ENCODE peak calls at places on chromosome 6, in ten cellular contexts. One of them, this sample, is unnamed.

GRCh38 chr6:163823577-163823976 is 409.1 kb downstream of the QKI start:
- DNase-seq in heart left ventricle: no peak
- DNase-seq in stimulated activated CD8-positive, alpha-beta memory T cell treated with anti-CD3 and anti-CD28 coated beads, Interleukin-15, amount 100 ng/mL, for 48 hours: no peak
- DNase-seq in progenitor cell of endocrine pancreas: no peak
- DNase-seq in AG09309: no peak
- DNase-seq in tibial artery: no peak
- DNase-seq in effector CD4-positive, alpha-beta T cell: no peak
- DNase-seq in retina: no peak
- DNase-seq in fibroblast of mammary gland: no peak
- DNase-seq in C1 segment of cervical spinal cord: no peak
- DNase-seq in this sample: no peak

GRCh38 chr6:45654673-45655072 is 276.9 kb upstream of the SUPT3H start:
- DNase-seq in heart left ventricle: no peak
- DNase-seq in stimulated activated CD8-positive, alpha-beta memory T cell treated with anti-CD3 and anti-CD28 coated beads, Interleukin-15, amount 100 ng/mL, for 48 hours: no peak
- DNase-seq in progenitor cell of endocrine pancreas: no peak
- DNase-seq in AG09309: no peak
- DNase-seq in tibial artery: no peak
- DNase-seq in effector CD4-positive, alpha-beta T cell: no peak
- DNase-seq in retina: no peak
- DNase-seq in fibroblast of mammary gland: peak; percentile 68
- DNase-seq in C1 segment of cervical spinal cord: no peak
- DNase-seq in this sample: no peak

GRCh38 chr6:41073968-41074691 is 1.4 kb downstream of the NFYA start:
- DNase-seq in heart left ventricle: no peak
- DNase-seq in stimulated activated CD8-positive, alpha-beta memory T cell treated with anti-CD3 and anti-CD28 coated beads, Interleukin-15, amount 100 ng/mL, for 48 hours: no peak
- DNase-seq in progenitor cell of endocrine pancreas: no peak
- DNase-seq in AG09309: no peak
- DNase-seq in tibial artery: no peak
- DNase-seq in effector CD4-positive, alpha-beta T cell: no peak
- DNase-seq in retina: no peak
- DNase-seq in fibroblast of mammary gland: peak; percentile 76
- DNase-seq in C1 segment of cervical spinal cord: no peak
- DNase-seq in this sample: no peak

GRCh38 chr6:4883298-4883697 is 107.1 kb downstream of the CDYL start:
- DNase-seq in heart left ventricle: no peak
- DNase-seq in stimulated activated CD8-positive, alpha-beta memory T cell treated with anti-CD3 and anti-CD28 coated beads, Interleukin-15, amount 100 ng/mL, for 48 hours: no peak
- DNase-seq in progenitor cell of endocrine pancreas: no peak
- DNase-seq in AG09309: no peak
- DNase-seq in tibial artery: no peak
- DNase-seq in effector CD4-positive, alpha-beta T cell: no peak
- DNase-seq in retina: no peak
- DNase-seq in fibroblast of mammary gland: no peak
- DNase-seq in C1 segment of cervical spinal cord: no peak
- DNase-seq in this sample: no peak

GRCh38 chr6:131023834-131024504 is 39.1 kb downstream of the EPB41L2 start:
- DNase-seq in heart left ventricle: no peak
- DNase-seq in stimulated activated CD8-positive, alpha-beta memory T cell treated with anti-CD3 and anti-CD28 coated beads, Interleukin-15, amount 100 ng/mL, for 48 hours: no peak
- DNase-seq in progenitor cell of endocrine pancreas: no peak
- DNase-seq in AG09309: peak; percentile 33
- DNase-seq in tibial artery: no peak
- DNase-seq in effector CD4-positive, alpha-beta T cell: no peak
- DNase-seq in retina: no peak
- DNase-seq in fibroblast of mammary gland: peak; percentile 82
- DNase-seq in C1 segment of cervical spinal cord: no peak
- DNase-seq in this sample: no peak

GRCh38 chr6:24775520-24776058 is 852 bp downstream of the GMNN start:
- DNase-seq in heart left ventricle: no peak
- DNase-seq in stimulated activated CD8-positive, alpha-beta memory T cell treated with anti-CD3 and anti-CD28 coated beads, Interleukin-15, amount 100 ng/mL, for 48 hours: peak; percentile 11
- DNase-seq in progenitor cell of endocrine pancreas: no peak
- DNase-seq in AG09309: no peak
- DNase-seq in tibial artery: no peak
- DNase-seq in effector CD4-positive, alpha-beta T cell: peak; percentile 10
- DNase-seq in retina: no peak
- DNase-seq in fibroblast of mammary gland: peak; percentile 57
- DNase-seq in C1 segment of cervical spinal cord: no peak
- DNase-seq in this sample: no peak

GRCh38 chr6:35445691-35446090 is 6.4 kb upstream of the FANCE start:
- DNase-seq in heart left ventricle: no peak
- DNase-seq in stimulated activated CD8-positive, alpha-beta memory T cell treated with anti-CD3 and anti-CD28 coated beads, Interleukin-15, amount 100 ng/mL, for 48 hours: no peak
- DNase-seq in progenitor cell of endocrine pancreas: no peak
- DNase-seq in AG09309: no peak
- DNase-seq in tibial artery: no peak
- DNase-seq in effector CD4-positive, alpha-beta T cell: no peak
- DNase-seq in retina: no peak
- DNase-seq in fibroblast of mammary gland: no peak
- DNase-seq in C1 segment of cervical spinal cord: no peak
- DNase-seq in this sample: no peak

GRCh38 chr6:78460711-78461110 is 406.6 kb upstream of the IRAK1BP1 start:
- DNase-seq in heart left ventricle: no peak
- DNase-seq in stimulated activated CD8-positive, alpha-beta memory T cell treated with anti-CD3 and anti-CD28 coated beads, Interleukin-15, amount 100 ng/mL, for 48 hours: no peak
- DNase-seq in progenitor cell of endocrine pancreas: no peak
- DNase-seq in AG09309: no peak
- DNase-seq in tibial artery: no peak
- DNase-seq in effector CD4-positive, alpha-beta T cell: no peak
- DNase-seq in retina: no peak
- DNase-seq in fibroblast of mammary gland: no peak
- DNase-seq in C1 segment of cervical spinal cord: no peak
- DNase-seq in this sample: no peak

GRCh38 chr6:43933111-43933885 is 163.3 kb downstream of the VEGFA start:
- DNase-seq in heart left ventricle: no peak
- DNase-seq in stimulated activated CD8-positive, alpha-beta memory T cell treated with anti-CD3 and anti-CD28 coated beads, Interleukin-15, amount 100 ng/mL, for 48 hours: no peak
- DNase-seq in progenitor cell of endocrine pancreas: no peak
- DNase-seq in AG09309: no peak
- DNase-seq in tibial artery: no peak
- DNase-seq in effector CD4-positive, alpha-beta T cell: no peak
- DNase-seq in retina: no peak
- DNase-seq in fibroblast of mammary gland: no peak
- DNase-seq in C1 segment of cervical spinal cord: no peak
- DNase-seq in this sample: no peak

GRCh38 chr6:44126320-44127149 is 717 bp downstream of the MRPL14 start:
- DNase-seq in heart left ventricle: peak; percentile 61
- DNase-seq in stimulated activated CD8-positive, alpha-beta memory T cell treated with anti-CD3 and anti-CD28 coated beads, Interleukin-15, amount 100 ng/mL, for 48 hours: peak; percentile 84
- DNase-seq in progenitor cell of endocrine pancreas: peak; percentile 30
- DNase-seq in AG09309: no peak
- DNase-seq in tibial artery: peak; percentile 30
- DNase-seq in effector CD4-positive, alpha-beta T cell: peak; percentile 57
- DNase-seq in retina: peak; percentile 71
- DNase-seq in fibroblast of mammary gland: peak; percentile 77
- DNase-seq in C1 segment of cervical spinal cord: no peak
- DNase-seq in this sample: peak; percentile 48

GRCh38 chr6:156662025-156662445 is 115.1 kb upstream of the ARID1B start:
- DNase-seq in heart left ventricle: no peak
- DNase-seq in stimulated activated CD8-positive, alpha-beta memory T cell treated with anti-CD3 and anti-CD28 coated beads, Interleukin-15, amount 100 ng/mL, for 48 hours: peak; percentile 15
- DNase-seq in progenitor cell of endocrine pancreas: peak; percentile 69
- DNase-seq in AG09309: peak; percentile 64
- DNase-seq in tibial artery: no peak
- DNase-seq in effector CD4-positive, alpha-beta T cell: no peak
- DNase-seq in retina: peak; percentile 47
- DNase-seq in fibroblast of mammary gland: peak; percentile 83
- DNase-seq in C1 segment of cervical spinal cord: no peak
- DNase-seq in this sample: no peak

GRCh38 chr6:43972179-43972914 is 154.9 kb downstream of the MRPL14 start:
- DNase-seq in heart left ventricle: no peak
- DNase-seq in stimulated activated CD8-positive, alpha-beta memory T cell treated with anti-CD3 and anti-CD28 coated beads, Interleukin-15, amount 100 ng/mL, for 48 hours: no peak
- DNase-seq in progenitor cell of endocrine pancreas: no peak
- DNase-seq in AG09309: no peak
- DNase-seq in tibial artery: no peak
- DNase-seq in effector CD4-positive, alpha-beta T cell: no peak
- DNase-seq in retina: no peak
- DNase-seq in fibroblast of mammary gland: peak; percentile 36
- DNase-seq in C1 segment of cervical spinal cord: no peak
- DNase-seq in this sample: no peak

GRCh38 chr6:88573971-88574370 is 389.4 kb downstream of the RNGTT start:
- DNase-seq in heart left ventricle: no peak
- DNase-seq in stimulated activated CD8-positive, alpha-beta memory T cell treated with anti-CD3 and anti-CD28 coated beads, Interleukin-15, amount 100 ng/mL, for 48 hours: no peak
- DNase-seq in progenitor cell of endocrine pancreas: no peak
- DNase-seq in AG09309: no peak
- DNase-seq in tibial artery: no peak
- DNase-seq in effector CD4-positive, alpha-beta T cell: no peak
- DNase-seq in retina: peak; percentile 67
- DNase-seq in fibroblast of mammary gland: no peak
- DNase-seq in C1 segment of cervical spinal cord: no peak
- DNase-seq in this sample: no peak

GRCh38 chr6:51266569-51266968 is 447.9 kb downstream of the TFAP2B start:
- DNase-seq in heart left ventricle: no peak
- DNase-seq in stimulated activated CD8-positive, alpha-beta memory T cell treated with anti-CD3 and anti-CD28 coated beads, Interleukin-15, amount 100 ng/mL, for 48 hours: no peak
- DNase-seq in progenitor cell of endocrine pancreas: no peak
- DNase-seq in AG09309: no peak
- DNase-seq in tibial artery: no peak
- DNase-seq in effector CD4-positive, alpha-beta T cell: no peak
- DNase-seq in retina: no peak
- DNase-seq in fibroblast of mammary gland: no peak
- DNase-seq in C1 segment of cervical spinal cord: no peak
- DNase-seq in this sample: no peak

GRCh38 chr6:111680013-111680712 is 74.5 kb upstream of the TRAF3IP2 start:
- DNase-seq in heart left ventricle: peak; percentile 36
- DNase-seq in stimulated activated CD8-positive, alpha-beta memory T cell treated with anti-CD3 and anti-CD28 coated beads, Interleukin-15, amount 100 ng/mL, for 48 hours: no peak
- DNase-seq in progenitor cell of endocrine pancreas: no peak
- DNase-seq in AG09309: no peak
- DNase-seq in tibial artery: no peak
- DNase-seq in effector CD4-positive, alpha-beta T cell: no peak
- DNase-seq in retina: no peak
- DNase-seq in fibroblast of mammary gland: no peak
- DNase-seq in C1 segment of cervical spinal cord: no peak
- DNase-seq in this sample: no peak

GRCh38 chr6:4522453-4522852 is 253.8 kb upstream of the CDYL start:
- DNase-seq in heart left ventricle: no peak
- DNase-seq in stimulated activated CD8-positive, alpha-beta memory T cell treated with anti-CD3 and anti-CD28 coated beads, Interleukin-15, amount 100 ng/mL, for 48 hours: no peak
- DNase-seq in progenitor cell of endocrine pancreas: no peak
- DNase-seq in AG09309: no peak
- DNase-seq in tibial artery: no peak
- DNase-seq in effector CD4-positive, alpha-beta T cell: no peak
- DNase-seq in retina: no peak
- DNase-seq in fibroblast of mammary gland: no peak
- DNase-seq in C1 segment of cervical spinal cord: no peak
- DNase-seq in this sample: no peak

GRCh38 chr6:137729866-137730629 is 137.0 kb upstream of the TNFAIP3 start:
- DNase-seq in heart left ventricle: no peak
- DNase-seq in stimulated activated CD8-positive, alpha-beta memory T cell treated with anti-CD3 and anti-CD28 coated beads, Interleukin-15, amount 100 ng/mL, for 48 hours: no peak
- DNase-seq in progenitor cell of endocrine pancreas: no peak
- DNase-seq in AG09309: no peak
- DNase-seq in tibial artery: no peak
- DNase-seq in effector CD4-positive, alpha-beta T cell: no peak
- DNase-seq in retina: no peak
- DNase-seq in fibroblast of mammary gland: peak; percentile 89
- DNase-seq in C1 segment of cervical spinal cord: no peak
- DNase-seq in this sample: no peak

GRCh38 chr6:3382399-3383279 is 74.2 kb downstream of the SLC22A23 start:
- DNase-seq in heart left ventricle: no peak
- DNase-seq in stimulated activated CD8-positive, alpha-beta memory T cell treated with anti-CD3 and anti-CD28 coated beads, Interleukin-15, amount 100 ng/mL, for 48 hours: no peak
- DNase-seq in progenitor cell of endocrine pancreas: no peak
- DNase-seq in AG09309: no peak
- DNase-seq in tibial artery: no peak
- DNase-seq in effector CD4-positive, alpha-beta T cell: no peak
- DNase-seq in retina: no peak
- DNase-seq in fibroblast of mammary gland: peak; percentile 59
- DNase-seq in C1 segment of cervical spinal cord: no peak
- DNase-seq in this sample: no peak

GRCh38 chr6:7087066-7087465 is 20.7 kb upstream of the RREB1 start:
- DNase-seq in heart left ventricle: no peak
- DNase-seq in stimulated activated CD8-positive, alpha-beta memory T cell treated with anti-CD3 and anti-CD28 coated beads, Interleukin-15, amount 100 ng/mL, for 48 hours: no peak
- DNase-seq in progenitor cell of endocrine pancreas: no peak
- DNase-seq in AG09309: no peak
- DNase-seq in tibial artery: no peak
- DNase-seq in effector CD4-positive, alpha-beta T cell: no peak
- DNase-seq in retina: no peak
- DNase-seq in fibroblast of mammary gland: peak; percentile 36
- DNase-seq in C1 segment of cervical spinal cord: no peak
- DNase-seq in this sample: no peak

GRCh38 chr6:16392010-16392409 is 153.6 kb downstream of the GMPR start:
- DNase-seq in heart left ventricle: no peak
- DNase-seq in stimulated activated CD8-positive, alpha-beta memory T cell treated with anti-CD3 and anti-CD28 coated beads, Interleukin-15, amount 100 ng/mL, for 48 hours: no peak
- DNase-seq in progenitor cell of endocrine pancreas: no peak
- DNase-seq in AG09309: no peak
- DNase-seq in tibial artery: no peak
- DNase-seq in effector CD4-positive, alpha-beta T cell: no peak
- DNase-seq in retina: no peak
- DNase-seq in fibroblast of mammary gland: no peak
- DNase-seq in C1 segment of cervical spinal cord: no peak
- DNase-seq in this sample: no peak

GRCh38 chr6:51704932-51705540 is 382.4 kb downstream of the PKHD1 start:
- DNase-seq in heart left ventricle: no peak
- DNase-seq in stimulated activated CD8-positive, alpha-beta memory T cell treated with anti-CD3 and anti-CD28 coated beads, Interleukin-15, amount 100 ng/mL, for 48 hours: no peak
- DNase-seq in progenitor cell of endocrine pancreas: no peak
- DNase-seq in AG09309: no peak
- DNase-seq in tibial artery: no peak
- DNase-seq in effector CD4-positive, alpha-beta T cell: no peak
- DNase-seq in retina: no peak
- DNase-seq in fibroblast of mammary gland: no peak
- DNase-seq in C1 segment of cervical spinal cord: no peak
- DNase-seq in this sample: no peak

GRCh38 chr6:122770835-122771601 is 8.5 kb upstream of the FABP7 start:
- DNase-seq in heart left ventricle: no peak
- DNase-seq in stimulated activated CD8-positive, alpha-beta memory T cell treated with anti-CD3 and anti-CD28 coated beads, Interleukin-15, amount 100 ng/mL, for 48 hours: no peak
- DNase-seq in progenitor cell of endocrine pancreas: no peak
- DNase-seq in AG09309: no peak
- DNase-seq in tibial artery: no peak
- DNase-seq in effector CD4-positive, alpha-beta T cell: no peak
- DNase-seq in retina: no peak
- DNase-seq in fibroblast of mammary gland: peak; percentile 17
- DNase-seq in C1 segment of cervical spinal cord: no peak
- DNase-seq in this sample: no peak

GRCh38 chr6:156427345-156427744 is 349.8 kb upstream of the ARID1B start:
- DNase-seq in heart left ventricle: peak; percentile 72
- DNase-seq in stimulated activated CD8-positive, alpha-beta memory T cell treated with anti-CD3 and anti-CD28 coated beads, Interleukin-15, amount 100 ng/mL, for 48 hours: no peak
- DNase-seq in progenitor cell of endocrine pancreas: no peak
- DNase-seq in AG09309: peak; percentile 32
- DNase-seq in tibial artery: peak; percentile 73
- DNase-seq in effector CD4-positive, alpha-beta T cell: no peak
- DNase-seq in retina: no peak
- DNase-seq in fibroblast of mammary gland: peak; percentile 90
- DNase-seq in C1 segment of cervical spinal cord: no peak
- DNase-seq in this sample: no peak

GRCh38 chr6:124962617-124963415 is 579 bp downstream of the RNF217 start:
- DNase-seq in heart left ventricle: peak; percentile 48
- DNase-seq in stimulated activated CD8-positive, alpha-beta memory T cell treated with anti-CD3 and anti-CD28 coated beads, Interleukin-15, amount 100 ng/mL, for 48 hours: no peak
- DNase-seq in progenitor cell of endocrine pancreas: peak; percentile 25
- DNase-seq in AG09309: no peak
- DNase-seq in tibial artery: peak; percentile 36
- DNase-seq in effector CD4-positive, alpha-beta T cell: no peak
- DNase-seq in retina: peak; percentile 83
- DNase-seq in fibroblast of mammary gland: no peak
- DNase-seq in C1 segment of cervical spinal cord: peak; percentile 19
- DNase-seq in this sample: peak; percentile 17

GRCh38 chr6:10099086-10099499 is 315.8 kb downstream of the TFAP2A start:
- DNase-seq in heart left ventricle: no peak
- DNase-seq in stimulated activated CD8-positive, alpha-beta memory T cell treated with anti-CD3 and anti-CD28 coated beads, Interleukin-15, amount 100 ng/mL, for 48 hours: no peak
- DNase-seq in progenitor cell of endocrine pancreas: no peak
- DNase-seq in AG09309: no peak
- DNase-seq in tibial artery: no peak
- DNase-seq in effector CD4-positive, alpha-beta T cell: no peak
- DNase-seq in retina: peak; percentile 82
- DNase-seq in fibroblast of mammary gland: no peak
- DNase-seq in C1 segment of cervical spinal cord: no peak
- DNase-seq in this sample: no peak

GRCh38 chr6:101398716-101399626 is 5.5 kb downstream of the GRIK2 start:
- DNase-seq in heart left ventricle: no peak
- DNase-seq in stimulated activated CD8-positive, alpha-beta memory T cell treated with anti-CD3 and anti-CD28 coated beads, Interleukin-15, amount 100 ng/mL, for 48 hours: no peak
- DNase-seq in progenitor cell of endocrine pancreas: no peak
- DNase-seq in AG09309: no peak
- DNase-seq in tibial artery: no peak
- DNase-seq in effector CD4-positive, alpha-beta T cell: no peak
- DNase-seq in retina: peak; percentile 82
- DNase-seq in fibroblast of mammary gland: no peak
- DNase-seq in C1 segment of cervical spinal cord: no peak
- DNase-seq in this sample: no peak

GRCh38 chr6:164006459-164006858 is 591.9 kb downstream of the QKI start:
- DNase-seq in heart left ventricle: no peak
- DNase-seq in stimulated activated CD8-positive, alpha-beta memory T cell treated with anti-CD3 and anti-CD28 coated beads, Interleukin-15, amount 100 ng/mL, for 48 hours: no peak
- DNase-seq in progenitor cell of endocrine pancreas: no peak
- DNase-seq in AG09309: no peak
- DNase-seq in tibial artery: no peak
- DNase-seq in effector CD4-positive, alpha-beta T cell: no peak
- DNase-seq in retina: no peak
- DNase-seq in fibroblast of mammary gland: no peak
- DNase-seq in C1 segment of cervical spinal cord: no peak
- DNase-seq in this sample: no peak

GRCh38 chr6:22108199-22108598 is 188.6 kb downstream of the PRL start:
- DNase-seq in heart left ventricle: peak; percentile 49
- DNase-seq in stimulated activated CD8-positive, alpha-beta memory T cell treated with anti-CD3 and anti-CD28 coated beads, Interleukin-15, amount 100 ng/mL, for 48 hours: no peak
- DNase-seq in progenitor cell of endocrine pancreas: no peak
- DNase-seq in AG09309: no peak
- DNase-seq in tibial artery: no peak
- DNase-seq in effector CD4-positive, alpha-beta T cell: no peak
- DNase-seq in retina: no peak
- DNase-seq in fibroblast of mammary gland: peak; percentile 25
- DNase-seq in C1 segment of cervical spinal cord: no peak
- DNase-seq in this sample: no peak